ENCODE peak calls at places on chromosomes 1 and 21, in eight cellular contexts. One of them, this sample, is unnamed.

GRCh38 chr1:206001476-206001888 is 1.7 kb downstream of the RAB7B start:
- DNase-seq in AG04450: peak
- DNase-seq in GM03348: peak
- DNase-seq in pulmonary artery endothelial cell: no peak
- DNase-seq in NCI-H2029 treated with DMSO at 0.1 percent for 48 hours: no peak
- DNase-seq in M059J: peak
- DNase-seq in NCI-H2171 treated with DMSO at 0.1 percent for 48 hours: no peak
- DNase-seq in A172: peak
- DNase-seq in this sample: peak

GRCh38 chr1:165443539-165444289 is 1.2 kb downstream of the RXRG start:
- DNase-seq in AG04450: no peak
- DNase-seq in GM03348: no peak
- DNase-seq in pulmonary artery endothelial cell: no peak
- DNase-seq in NCI-H2029 treated with DMSO at 0.1 percent for 48 hours: no peak
- DNase-seq in M059J: no peak
- DNase-seq in NCI-H2171 treated with DMSO at 0.1 percent for 48 hours: no peak
- DNase-seq in A172: no peak
- DNase-seq in this sample: no peak

GRCh38 chr1:221698579-221699349 is 43.1 kb downstream of the DUSP10 start:
- DNase-seq in AG04450: no peak
- DNase-seq in GM03348: no peak
- DNase-seq in pulmonary artery endothelial cell: no peak
- DNase-seq in NCI-H2029 treated with DMSO at 0.1 percent for 48 hours: no peak
- DNase-seq in M059J: no peak
- DNase-seq in NCI-H2171 treated with DMSO at 0.1 percent for 48 hours: no peak
- DNase-seq in A172: no peak
- DNase-seq in this sample: no peak

GRCh38 chr1:226021406-226022200 is 22.5 kb upstream of the SDE2 start:
- DNase-seq in AG04450: no peak
- DNase-seq in GM03348: no peak
- DNase-seq in pulmonary artery endothelial cell: no peak
- DNase-seq in NCI-H2029 treated with DMSO at 0.1 percent for 48 hours: no peak
- DNase-seq in M059J: no peak
- DNase-seq in NCI-H2171 treated with DMSO at 0.1 percent for 48 hours: no peak
- DNase-seq in A172: no peak
- DNase-seq in this sample: no peak

GRCh38 chr1:229087906-229088305 is 183.0 kb upstream of the RAB4A start:
- DNase-seq in AG04450: no peak
- DNase-seq in GM03348: no peak
- DNase-seq in pulmonary artery endothelial cell: no peak
- DNase-seq in NCI-H2029 treated with DMSO at 0.1 percent for 48 hours: no peak
- DNase-seq in M059J: no peak
- DNase-seq in NCI-H2171 treated with DMSO at 0.1 percent for 48 hours: no peak
- DNase-seq in A172: no peak
- DNase-seq in this sample: no peak

GRCh38 chr1:8652607-8653046 is 164.8 kb downstream of the RERE start:
- DNase-seq in AG04450: no peak
- DNase-seq in GM03348: no peak
- DNase-seq in pulmonary artery endothelial cell: no peak
- DNase-seq in NCI-H2029 treated with DMSO at 0.1 percent for 48 hours: no peak
- DNase-seq in M059J: no peak
- DNase-seq in NCI-H2171 treated with DMSO at 0.1 percent for 48 hours: no peak
- DNase-seq in A172: no peak
- DNase-seq in this sample: no peak

GRCh38 chr21:33644383-33645074 is 2.2 kb downstream of the ITSN1 start:
- DNase-seq in AG04450: no peak
- DNase-seq in GM03348: peak
- DNase-seq in pulmonary artery endothelial cell: no peak
- DNase-seq in NCI-H2029 treated with DMSO at 0.1 percent for 48 hours: no peak
- DNase-seq in M059J: no peak
- DNase-seq in NCI-H2171 treated with DMSO at 0.1 percent for 48 hours: no peak
- DNase-seq in A172: no peak
- DNase-seq in this sample: no peak

GRCh38 chr1:9960705-9961562 is 17.7 kb downstream of the NMNAT1 start:
- DNase-seq in AG04450: no peak
- DNase-seq in GM03348: no peak
- DNase-seq in pulmonary artery endothelial cell: no peak
- DNase-seq in NCI-H2029 treated with DMSO at 0.1 percent for 48 hours: peak
- DNase-seq in M059J: no peak
- DNase-seq in NCI-H2171 treated with DMSO at 0.1 percent for 48 hours: peak
- DNase-seq in A172: peak
- DNase-seq in this sample: no peak

GRCh38 chr21:45319461-45320211 is 31.9 kb upstream of the POFUT2 start:
- DNase-seq in AG04450: no peak
- DNase-seq in GM03348: no peak
- DNase-seq in pulmonary artery endothelial cell: peak
- DNase-seq in NCI-H2029 treated with DMSO at 0.1 percent for 48 hours: no peak
- DNase-seq in M059J: peak
- DNase-seq in NCI-H2171 treated with DMSO at 0.1 percent for 48 hours: no peak
- DNase-seq in A172: peak
- DNase-seq in this sample: no peak

GRCh38 chr1:169892819-169893644 is 664 bp downstream of the SCYL3 start:
- DNase-seq in AG04450: no peak
- DNase-seq in GM03348: peak
- DNase-seq in pulmonary artery endothelial cell: no peak
- DNase-seq in NCI-H2029 treated with DMSO at 0.1 percent for 48 hours: no peak
- DNase-seq in M059J: peak
- DNase-seq in NCI-H2171 treated with DMSO at 0.1 percent for 48 hours: no peak
- DNase-seq in A172: no peak
- DNase-seq in this sample: no peak

GRCh38 chr1:151013518-151013917 is 5.3 kb downstream of the PRUNE1 start:
- DNase-seq in AG04450: no peak
- DNase-seq in GM03348: no peak
- DNase-seq in pulmonary artery endothelial cell: no peak
- DNase-seq in NCI-H2029 treated with DMSO at 0.1 percent for 48 hours: peak
- DNase-seq in M059J: no peak
- DNase-seq in NCI-H2171 treated with DMSO at 0.1 percent for 48 hours: peak
- DNase-seq in A172: peak
- DNase-seq in this sample: no peak

GRCh38 chr21:32889596-32889995 is 118.0 kb upstream of the PAXBP1 start:
- DNase-seq in AG04450: no peak
- DNase-seq in GM03348: peak
- DNase-seq in pulmonary artery endothelial cell: no peak
- DNase-seq in NCI-H2029 treated with DMSO at 0.1 percent for 48 hours: no peak
- DNase-seq in M059J: peak
- DNase-seq in NCI-H2171 treated with DMSO at 0.1 percent for 48 hours: no peak
- DNase-seq in A172: no peak
- DNase-seq in this sample: no peak

GRCh38 chr1:64655861-64656260 is 89.0 kb upstream of the RAVER2 start:
- DNase-seq in AG04450: no peak
- DNase-seq in GM03348: no peak
- DNase-seq in pulmonary artery endothelial cell: no peak
- DNase-seq in NCI-H2029 treated with DMSO at 0.1 percent for 48 hours: no peak
- DNase-seq in M059J: no peak
- DNase-seq in NCI-H2171 treated with DMSO at 0.1 percent for 48 hours: no peak
- DNase-seq in A172: no peak
- DNase-seq in this sample: no peak

GRCh38 chr21:21332492-21332891 is 334.3 kb downstream of the NCAM2 start:
- DNase-seq in AG04450: no peak
- DNase-seq in GM03348: no peak
- DNase-seq in pulmonary artery endothelial cell: no peak
- DNase-seq in NCI-H2029 treated with DMSO at 0.1 percent for 48 hours: no peak
- DNase-seq in M059J: no peak
- DNase-seq in NCI-H2171 treated with DMSO at 0.1 percent for 48 hours: no peak
- DNase-seq in A172: no peak
- DNase-seq in this sample: no peak

GRCh38 chr1:157272899-157273774 is 134.9 kb upstream of the ETV3 start:
- DNase-seq in AG04450: no peak
- DNase-seq in GM03348: no peak
- DNase-seq in pulmonary artery endothelial cell: no peak
- DNase-seq in NCI-H2029 treated with DMSO at 0.1 percent for 48 hours: no peak
- DNase-seq in M059J: no peak
- DNase-seq in NCI-H2171 treated with DMSO at 0.1 percent for 48 hours: no peak
- DNase-seq in A172: no peak
- DNase-seq in this sample: no peak

GRCh38 chr21:45004481-45005263 is 64.8 kb downstream of the SLX9 start:
- DNase-seq in AG04450: no peak
- DNase-seq in GM03348: no peak
- DNase-seq in pulmonary artery endothelial cell: no peak
- DNase-seq in NCI-H2029 treated with DMSO at 0.1 percent for 48 hours: no peak
- DNase-seq in M059J: peak
- DNase-seq in NCI-H2171 treated with DMSO at 0.1 percent for 48 hours: no peak
- DNase-seq in A172: peak
- DNase-seq in this sample: no peak

GRCh38 chr1:16208270-16208987 is 4.0 kb downstream of the ARHGEF19 start:
- DNase-seq in AG04450: no peak
- DNase-seq in GM03348: no peak
- DNase-seq in pulmonary artery endothelial cell: no peak
- DNase-seq in NCI-H2029 treated with DMSO at 0.1 percent for 48 hours: no peak
- DNase-seq in M059J: peak
- DNase-seq in NCI-H2171 treated with DMSO at 0.1 percent for 48 hours: no peak
- DNase-seq in A172: no peak
- DNase-seq in this sample: no peak

GRCh38 chr1:228148971-228149340 is 774 bp upstream of the GJC2 start:
- DNase-seq in AG04450: no peak
- DNase-seq in GM03348: no peak
- DNase-seq in pulmonary artery endothelial cell: no peak
- DNase-seq in NCI-H2029 treated with DMSO at 0.1 percent for 48 hours: no peak
- DNase-seq in M059J: no peak
- DNase-seq in NCI-H2171 treated with DMSO at 0.1 percent for 48 hours: no peak
- DNase-seq in A172: no peak
- DNase-seq in this sample: no peak

GRCh38 chr1:111747947-111748346 is 7.8 kb upstream of the DDX20 start:
- DNase-seq in AG04450: no peak
- DNase-seq in GM03348: no peak
- DNase-seq in pulmonary artery endothelial cell: no peak
- DNase-seq in NCI-H2029 treated with DMSO at 0.1 percent for 48 hours: no peak
- DNase-seq in M059J: no peak
- DNase-seq in NCI-H2171 treated with DMSO at 0.1 percent for 48 hours: peak
- DNase-seq in A172: no peak
- DNase-seq in this sample: no peak

GRCh38 chr1:231866392-231867331 is 240.1 kb downstream of the DISC1 start:
- DNase-seq in AG04450: no peak
- DNase-seq in GM03348: peak
- DNase-seq in pulmonary artery endothelial cell: no peak
- DNase-seq in NCI-H2029 treated with DMSO at 0.1 percent for 48 hours: peak
- DNase-seq in M059J: peak
- DNase-seq in NCI-H2171 treated with DMSO at 0.1 percent for 48 hours: peak
- DNase-seq in A172: peak
- DNase-seq in this sample: peak

GRCh38 chr1:22044690-22045420 is 7.7 kb upstream of the CDC42 start:
- DNase-seq in AG04450: no peak
- DNase-seq in GM03348: peak
- DNase-seq in pulmonary artery endothelial cell: no peak
- DNase-seq in NCI-H2029 treated with DMSO at 0.1 percent for 48 hours: no peak
- DNase-seq in M059J: peak
- DNase-seq in NCI-H2171 treated with DMSO at 0.1 percent for 48 hours: peak
- DNase-seq in A172: no peak
- DNase-seq in this sample: no peak

GRCh38 chr1:15758953-15759661 is 512 bp downstream of the FBLIM1 start:
- DNase-seq in AG04450: no peak
- DNase-seq in GM03348: peak
- DNase-seq in pulmonary artery endothelial cell: no peak
- DNase-seq in NCI-H2029 treated with DMSO at 0.1 percent for 48 hours: no peak
- DNase-seq in M059J: peak
- DNase-seq in NCI-H2171 treated with DMSO at 0.1 percent for 48 hours: no peak
- DNase-seq in A172: no peak
- DNase-seq in this sample: no peak

GRCh38 chr1:55214903-55215193 is 316 bp downstream of the USP24 start:
- DNase-seq in AG04450: no peak
- DNase-seq in GM03348: peak
- DNase-seq in pulmonary artery endothelial cell: no peak
- DNase-seq in NCI-H2029 treated with DMSO at 0.1 percent for 48 hours: no peak
- DNase-seq in M059J: peak
- DNase-seq in NCI-H2171 treated with DMSO at 0.1 percent for 48 hours: no peak
- DNase-seq in A172: no peak
- DNase-seq in this sample: no peak

GRCh38 chr1:230807551-230808267 is 60.5 kb downstream of the CAPN9 start:
- DNase-seq in AG04450: no peak
- DNase-seq in GM03348: no peak
- DNase-seq in pulmonary artery endothelial cell: no peak
- DNase-seq in NCI-H2029 treated with DMSO at 0.1 percent for 48 hours: no peak
- DNase-seq in M059J: no peak
- DNase-seq in NCI-H2171 treated with DMSO at 0.1 percent for 48 hours: no peak
- DNase-seq in A172: no peak
- DNase-seq in this sample: no peak

GRCh38 chr1:35768350-35769187 is 1.2 kb downstream of the CLSPN start:
- DNase-seq in AG04450: no peak
- DNase-seq in GM03348: peak
- DNase-seq in pulmonary artery endothelial cell: no peak
- DNase-seq in NCI-H2029 treated with DMSO at 0.1 percent for 48 hours: no peak
- DNase-seq in M059J: no peak
- DNase-seq in NCI-H2171 treated with DMSO at 0.1 percent for 48 hours: no peak
- DNase-seq in A172: no peak
- DNase-seq in this sample: no peak

GRCh38 chr1:245965398-245965797 is 541.7 kb downstream of the SMYD3 start:
- DNase-seq in AG04450: no peak
- DNase-seq in GM03348: no peak
- DNase-seq in pulmonary artery endothelial cell: no peak
- DNase-seq in NCI-H2029 treated with DMSO at 0.1 percent for 48 hours: no peak
- DNase-seq in M059J: no peak
- DNase-seq in NCI-H2171 treated with DMSO at 0.1 percent for 48 hours: no peak
- DNase-seq in A172: no peak
- DNase-seq in this sample: no peak

GRCh38 chr1:48596036-48596435 is 124.0 kb upstream of the SPATA6 start:
- DNase-seq in AG04450: no peak
- DNase-seq in GM03348: peak
- DNase-seq in pulmonary artery endothelial cell: no peak
- DNase-seq in NCI-H2029 treated with DMSO at 0.1 percent for 48 hours: no peak
- DNase-seq in M059J: no peak
- DNase-seq in NCI-H2171 treated with DMSO at 0.1 percent for 48 hours: no peak
- DNase-seq in A172: no peak
- DNase-seq in this sample: no peak

GRCh38 chr1:221100196-221100950 is 221.1 kb downstream of the HLX start:
- DNase-seq in AG04450: no peak
- DNase-seq in GM03348: peak
- DNase-seq in pulmonary artery endothelial cell: peak
- DNase-seq in NCI-H2029 treated with DMSO at 0.1 percent for 48 hours: no peak
- DNase-seq in M059J: peak
- DNase-seq in NCI-H2171 treated with DMSO at 0.1 percent for 48 hours: no peak
- DNase-seq in A172: peak
- DNase-seq in this sample: no peak

GRCh38 chr1:57215175-57215574 is 208.7 kb downstream of the DAB1 start:
- DNase-seq in AG04450: no peak
- DNase-seq in GM03348: no peak
- DNase-seq in pulmonary artery endothelial cell: no peak
- DNase-seq in NCI-H2029 treated with DMSO at 0.1 percent for 48 hours: peak
- DNase-seq in M059J: no peak
- DNase-seq in NCI-H2171 treated with DMSO at 0.1 percent for 48 hours: peak
- DNase-seq in A172: no peak
- DNase-seq in this sample: no peak

GRCh38 chr1:19344372-19344810 is 32.3 kb downstream of the SLC66A1 start:
- DNase-seq in AG04450: no peak
- DNase-seq in GM03348: peak
- DNase-seq in pulmonary artery endothelial cell: no peak
- DNase-seq in NCI-H2029 treated with DMSO at 0.1 percent for 48 hours: no peak
- DNase-seq in M059J: peak
- DNase-seq in NCI-H2171 treated with DMSO at 0.1 percent for 48 hours: peak
- DNase-seq in A172: peak
- DNase-seq in this sample: no peak

GRCh38 chr1:77218477-77219165 is 609 bp downstream of the PIGK start:
- DNase-seq in AG04450: no peak
- DNase-seq in GM03348: no peak
- DNase-seq in pulmonary artery endothelial cell: no peak
- DNase-seq in NCI-H2029 treated with DMSO at 0.1 percent for 48 hours: peak
- DNase-seq in M059J: peak
- DNase-seq in NCI-H2171 treated with DMSO at 0.1 percent for 48 hours: no peak
- DNase-seq in A172: no peak
- DNase-seq in this sample: no peak

This sample was measured in smooth muscle cell of the brain vasculature.